ENCODE peak calls at places on chromosomes 5 and 9, in five cellular contexts. C is H4, M is Right ventricle myocardium inferior, S is HFF-Myc, X is activated T-cell treated with anti-CD3 and anti-CD28 coated beads for 48 hours. O is an unnamed sample.

GRCh38 chr5:155833282-155833681 is 493.7 kb upstream of the SGCD start:
- DNase-seq in C (no peak), M (no peak), S (no peak), X (no peak), O (peak)

GRCh38 chr5:36659406-36659805 is 53.0 kb downstream of the SLC1A3 start:
- DNase-seq in C (no peak), M (no peak), S (no peak), X (no peak), O (no peak)

GRCh38 chr5:135537745-135538144 is 2.0 kb upstream of the NEUROG1 start:
- DNase-seq in C (no peak), M (no peak), S (no peak), X (no peak), O (no peak)

GRCh38 chr9:127897194-127897692 is 2.2 kb downstream of the ST6GALNAC6 start:
- DNase-seq in C (no peak), M (peak), S (no peak), X (no peak), O (peak)

GRCh38 chr5:33891731-33892418 is at the start of gene ADAMTS12:
- DNase-seq in C (peak), M (peak), S (no peak), X (no peak), O (peak)

GRCh38 chr9:129102791-129103594 is 7.6 kb downstream of the CRAT start:
- DNase-seq in C (peak), M (peak), S (no peak), X (no peak), O (peak)

GRCh38 chr9:79623799-79624721 is 52.3 kb downstream of the TLE4 start:
- DNase-seq in C (peak), M (no peak), S (no peak), X (no peak), O (no peak)

GRCh38 chr5:56637321-56637920 is 177.9 kb upstream of the MAP3K1 start:
- DNase-seq in C (no peak), M (no peak), S (no peak), X (no peak), O (no peak)

GRCh38 chr9:106800691-106801090 is 62.3 kb upstream of the ZNF462 start:
- DNase-seq in C (no peak), M (no peak), S (no peak), X (no peak), O (no peak)